ENCODE peak calls at places on chromosome 6, in four cellular contexts. E is GM06990, M is glutamatergic neuron, D is fibroblast of mammary gland. W is an unnamed sample.

GRCh38 chr6:38058022-38058421 is 238.5 kb downstream of the ZFAND3 start:
- DNase-seq in D (peak; percentile 68), M (no peak), E (peak; percentile 38), W (peak; percentile 16)

GRCh38 chr6:144036064-144036873 is 28.2 kb upstream of the PLAGL1 start:
- DNase-seq in M (no peak), E (peak; percentile 13), D (peak; percentile 57), W (peak; percentile 41)

GRCh38 chr6:160767019-160767646 is 65.1 kb downstream of the PLG start:
- DNase-seq in M (peak; percentile 90), E (peak; percentile 83), D (peak; percentile 46), W (peak; percentile 86)

GRCh38 chr6:46490425-46491200 is 636 bp downstream of the RCAN2 start:
- DNase-seq in D (no peak), E (no peak), M (peak; percentile 79), W (peak; percentile 53)

GRCh38 chr6:33694401-33694931 is 17.0 kb downstream of the UQCC2 start:
- DNase-seq in D (peak; percentile 69), M (peak; percentile 73), E (no peak), W (no peak)

GRCh38 chr6:6881438-6882267 is 226.1 kb upstream of the RREB1 start:
- DNase-seq in D (peak; percentile 16), M (no peak), E (no peak), W (no peak)

GRCh38 chr6:1094306-1094705 is 217.6 kb upstream of the FOXQ1 start:
- DNase-seq in M (no peak), E (no peak), D (peak; percentile 62), W (no peak)

GRCh38 chr6:6972456-6972855 is 135.3 kb upstream of the RREB1 start:
- DNase-seq in D (peak; percentile 51), E (no peak), M (no peak), W (no peak)

GRCh38 chr6:90222724-90223198 is 73.9 kb downstream of the BACH2 start:
- DNase-seq in D (peak; percentile 81), E (no peak), M (no peak), W (no peak)

GRCh38 chr6:44464527-44465310 is 77.2 kb downstream of the CDC5L start:
- DNase-seq in E (no peak), D (peak; percentile 34), M (no peak), W (peak; percentile 6)

GRCh38 chr6:105504660-105505059 is 101.8 kb upstream of the PREP start:
- DNase-seq in D (peak; percentile 19), M (no peak), E (no peak), W (no peak)

GRCh38 chr6:108736832-108737231 is 111.4 kb upstream of the ARMC2 start:
- DNase-seq in D (peak; percentile 82), E (no peak), M (no peak), W (no peak)

GRCh38 chr6:80165143-80165542 is 58.7 kb downstream of the BCKDHB start:
- DNase-seq in M (no peak), D (peak; percentile 79), E (peak; percentile 23), W (peak; percentile 31)

GRCh38 chr6:1767481-1768246 is 157.9 kb downstream of the FOXC1 start:
- DNase-seq in E (no peak), D (peak; percentile 79), M (no peak), W (no peak)

GRCh38 chr6:11218827-11219826 is 13.3 kb downstream of the NEDD9 start:
- DNase-seq in D (no peak), E (no peak), M (no peak), W (no peak)

GRCh38 chr6:152277826-152278247 is 359.3 kb downstream of the SYNE1 start:
- DNase-seq in M (peak; percentile 17), E (no peak), D (no peak), W (no peak)

GRCh38 chr6:134117409-134117808 is 65.0 kb upstream of the SLC2A12 start:
- DNase-seq in D (no peak), M (peak; percentile 64), E (no peak), W (no peak)

GRCh38 chr6:17361013-17361412 is 32.4 kb upstream of the CAP2 start:
- DNase-seq in M (no peak), E (no peak), D (no peak), W (no peak)

GRCh38 chr6:106685833-106686232 is 56.5 kb downstream of the QRSL1 start:
- DNase-seq in D (no peak), M (no peak), E (no peak), W (no peak)

GRCh38 chr6:40477246-40478126 is 109.7 kb downstream of the LRFN2 start:
- DNase-seq in E (no peak), D (no peak), M (peak; percentile 59), W (no peak)

GRCh38 chr6:158068893-158069799 is 87.5 kb downstream of the SYNJ2 start:
- DNase-seq in M (no peak), E (no peak), D (peak; percentile 61), W (no peak)

GRCh38 chr6:117538615-117539014 is 56.1 kb downstream of the DCBLD1 start:
- DNase-seq in D (no peak), M (no peak), E (no peak), W (no peak)

GRCh38 chr6:136764522-136764993 is 27.7 kb downstream of the MAP3K5 start:
- DNase-seq in D (no peak), E (peak; percentile 74), M (no peak), W (peak; percentile 46)

GRCh38 chr6:167748046-167748445 is 78.7 kb upstream of the AFDN start:
- DNase-seq in D (no peak), M (no peak), E (no peak), W (no peak)

GRCh38 chr6:113067612-113068262 is 720.6 kb downstream of the RFPL4B start:
- DNase-seq in M (no peak), E (no peak), D (peak; percentile 42), W (no peak)

GRCh38 chr6:108942556-108943492 is 94.6 kb downstream of the ARMC2 start:
- DNase-seq in D (no peak), E (no peak), M (no peak), W (no peak)

GRCh38 chr6:131789219-131789618 is 18.6 kb upstream of the ENPP1 start:
- DNase-seq in M (no peak), D (peak; percentile 24), E (no peak), W (no peak)

GRCh38 chr6:147005499-147005898 is 198.7 kb upstream of the STXBP5 start:
- DNase-seq in E (no peak), M (no peak), D (no peak), W (no peak)
- TF ChIP-seq CTCF in E (no peak), M (no peak), D (peak; percentile 9), W (no peak)

GRCh38 chr6:12635813-12636212 is 80.8 kb upstream of the PHACTR1 start:
- DNase-seq in E (no peak), D (peak; percentile 14), M (no peak), W (no peak)

GRCh38 chr6:12635375-12635774 is 81.2 kb upstream of the PHACTR1 start:
- DNase-seq in E (no peak), M (no peak), D (no peak), W (no peak)

GRCh38 chr6:12637960-12638641 is 78.5 kb upstream of the PHACTR1 start:
- DNase-seq in D (peak; percentile 64), E (peak; percentile 18), M (peak; percentile 77), W (peak; percentile 25)

GRCh38 chr6:12640438-12640837 is 76.1 kb upstream of the PHACTR1 start:
- DNase-seq in M (no peak), D (no peak), E (no peak), W (no peak)

GRCh38 chr6:12636336-12636735 is 80.2 kb upstream of the PHACTR1 start:
- DNase-seq in M (no peak), E (no peak), D (no peak), W (no peak)
- TF ChIP-seq CTCF in M (peak; percentile 53), E (no peak), D (no peak), W (no peak)

GRCh38 chr6:36443951-36444428 is 1.2 kb downstream of the KCTD20 start:
- DNase-seq in M (no peak), E (no peak), D (no peak), W (peak; percentile 38)
- TF ChIP-seq CTCF in M (no peak), E (peak; percentile 22), D (no peak), W (peak; percentile 25)

DNA sequence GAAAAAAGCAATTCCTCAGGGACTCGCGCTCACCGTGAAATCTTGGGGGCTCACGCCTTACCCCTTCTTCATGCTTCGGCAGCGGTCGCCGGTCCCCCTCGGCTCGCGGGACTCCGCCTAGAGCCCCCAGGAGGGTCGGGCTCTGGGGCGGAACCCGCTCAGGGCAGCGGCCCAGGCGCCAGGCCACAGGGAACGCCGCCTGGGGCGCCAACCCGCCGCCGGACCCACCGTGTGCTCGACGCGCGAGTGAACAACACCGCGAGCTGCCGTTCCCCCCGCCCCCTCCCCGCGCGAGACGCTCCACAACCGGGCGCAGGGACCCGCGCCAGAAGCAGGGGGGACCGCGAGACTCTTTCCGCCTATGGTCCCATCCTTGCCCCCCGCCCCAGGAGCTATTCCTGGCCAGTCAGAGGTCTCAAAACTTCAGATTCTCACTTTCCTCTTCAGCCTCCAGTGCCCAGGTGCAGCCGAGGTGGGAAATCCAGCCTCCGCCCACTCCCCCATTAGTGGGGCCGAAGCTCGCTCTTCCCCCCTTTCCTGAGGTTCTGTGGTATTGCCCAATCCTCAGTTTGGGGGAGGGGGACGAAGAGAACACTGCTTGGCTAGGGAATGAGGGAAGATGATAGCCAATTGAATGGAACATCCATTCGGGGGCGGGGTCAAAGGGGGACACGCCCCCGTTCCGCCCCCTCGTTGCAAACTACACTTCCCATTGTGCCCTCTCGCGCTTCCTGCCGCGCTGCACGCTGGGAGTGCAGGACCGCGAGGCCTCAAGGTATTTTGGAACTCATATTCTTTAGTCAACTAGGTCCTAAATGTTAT is at the start of gene WASF1:
- DNase-seq in D (peak; percentile 98), M (peak; percentile 94), E (peak; percentile 96), W (peak; percentile 89)
- TF ChIP-seq CTCF in D (no peak), M (no peak), E (no peak), W (no peak)

GRCh38 chr6:48476257-48476656 is 365.3 kb upstream of the PTCHD4 start:
- DNase-seq in M (no peak), D (peak; percentile 61), E (no peak), W (no peak)
- TF ChIP-seq CTCF in M (no peak), D (peak; percentile 63), E (no peak), W (no peak)

GRCh38 chr6:139891471-139891870 is 517.0 kb upstream of the CITED2 start:
- DNase-seq in E (no peak), M (no peak), D (peak; percentile 71), W (no peak)

GRCh38 chr6:139894271-139894670 is 519.8 kb upstream of the CITED2 start:
- DNase-seq in E (no peak), D (no peak), M (no peak), W (no peak)

DNA sequence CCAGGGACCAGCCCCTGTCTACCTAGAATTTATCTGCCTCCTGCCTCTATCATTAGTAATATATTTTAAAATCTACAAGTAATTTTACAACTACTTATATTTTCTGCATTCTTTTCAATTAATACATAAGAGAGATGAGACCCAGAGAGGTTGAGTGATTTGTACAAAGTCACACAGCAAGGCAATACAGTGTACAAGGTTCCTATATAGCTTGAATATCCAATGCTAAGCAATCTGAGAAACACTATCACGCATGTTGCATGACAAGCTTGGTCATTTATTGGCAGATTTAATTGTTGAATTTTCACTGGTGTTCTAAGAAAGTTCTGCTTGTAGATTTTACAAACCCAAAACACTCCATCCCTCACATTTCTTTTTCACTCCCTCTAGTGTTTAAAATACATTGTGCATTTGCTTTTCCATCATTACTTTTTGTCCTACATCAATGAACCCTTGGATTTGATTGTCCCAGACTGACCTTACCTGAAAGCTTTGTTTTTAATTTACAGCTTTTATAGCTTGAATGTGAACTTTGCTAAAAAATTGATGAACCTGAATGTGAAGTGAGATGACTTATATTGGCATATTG is 520.9 kb upstream of the CITED2 start:
- DNase-seq in M (no peak), D (no peak), E (no peak), W (no peak)
- TF ChIP-seq CTCF in M (peak; percentile 26), D (peak; percentile 13), E (no peak), W (no peak)

W was measured in GM13976.